ENCODE peak calls at places on chromosomes 3 and 15, in ten cellular contexts. D is mammary epithelial cell; C is activated naive CD4-positive, alpha-beta T cell; O is GM03348; H is left kidney; P is activated T-cell treated with anti-CD3 and anti-CD28 coated beads, Interleukin-2, amount 50 U/mL, for 1 hour; M is iPS-NIHi11; V is stimulated activated CD8-positive, alpha-beta memory T cell treated with anti-CD3 and anti-CD28 coated beads, Interleukin-7, amount 100 ng/mL, for 1 hour; I is foreskin fibroblast; N is NCI-H1417. S is an unnamed sample.

GRCh38 chr15:95174281-95174680 is 942.9 kb downstream of the MCTP2 start:
- DNase-seq in O (no peak), D (no peak), V (no peak), I (peak; percentile 54), M (no peak), N (no peak), C (no peak), H (no peak), P (no peak), S (no peak)

GRCh38 chr3:124456506-124456905 is 273.7 kb upstream of the UMPS start:
- DNase-seq in D (no peak), V (no peak), M (no peak), N (no peak), O (no peak), C (no peak), I (no peak), H (peak; percentile 15), P (no peak), S (no peak)

GRCh38 chr3:113104746-113105479 is 106.4 kb upstream of the BOC start:
- DNase-seq in D (no peak), V (no peak), N (no peak), I (no peak), C (no peak), O (no peak), M (peak; percentile 25), H (peak; percentile 64), P (no peak), S (no peak)

GRCh38 chr3:52704611-52705437 is 767 bp downstream of the GLT8D1 start:
- DNase-seq in H (peak; percentile 72), I (peak; percentile 57), D (peak; percentile 36), P (no peak), V (no peak), N (peak; percentile 54), M (no peak), O (peak; percentile 51), C (no peak), S (no peak)

GRCh38 chr15:90000175-90000923 is 775 bp upstream of the ZNF710 start:
- DNase-seq in I (peak; percentile 61), C (no peak), H (peak; percentile 60), D (no peak), M (peak; percentile 51), O (peak; percentile 71), N (peak; percentile 55), P (no peak), V (no peak), S (no peak)

GRCh38 chr3:98596902-98597500 is 3.6 kb upstream of the CPOX start:
- DNase-seq in C (no peak), P (no peak), O (peak; percentile 41), D (peak; percentile 20), V (no peak), I (peak; percentile 61), N (peak; percentile 5), H (peak; percentile 33), M (no peak), S (no peak)

GRCh38 chr3:168267179-168267578 is 171.5 kb upstream of the GOLIM4 start:
- DNase-seq in H (no peak), C (no peak), P (no peak), N (no peak), D (no peak), I (no peak), O (no peak), M (no peak), V (no peak), S (no peak)

GRCh38 chr3:105812194-105812586 is 56.6 kb downstream of the CBLB start:
- DNase-seq in H (no peak), D (peak; percentile 67), V (no peak), C (no peak), O (peak; percentile 20), M (no peak), P (no peak), N (no peak), I (peak; percentile 70), S (no peak)

GRCh38 chr3:124063168-124063909 is 71.4 kb upstream of the ROPN1 start:
- DNase-seq in P (no peak), D (no peak), I (peak; percentile 25), M (no peak), O (no peak), V (no peak), C (no peak), H (peak; percentile 26), N (no peak), S (no peak)

GRCh38 chr3:244041-244440 is 47.5 kb downstream of the CHL1 start:
- DNase-seq in O (no peak), I (no peak), H (no peak), P (no peak), V (no peak), D (no peak), M (no peak), C (no peak), N (no peak), S (no peak)

S was measured in osteocyte.